ENCODE peak calls at places on chromosomes 12 and 14, in nine cellular contexts. One of them, this sample, is unnamed.

GRCh38 chr12:96238336-96239031 is 44.3 kb downstream of the ELK3 start:
- DNase-seq in lung: no peak
- DNase-seq in left ventricle myocardium inferior: peak; percentile 28
- DNase-seq in A549: no peak
- DNase-seq in heart left ventricle: peak; percentile 55
- DNase-seq in cardiac muscle cell: no peak
- DNase-seq in neural crest cell: no peak
- DNase-seq in fibroblast of the aortic adventitia: no peak
- DNase-seq in ovary: no peak
- DNase-seq in this sample: no peak

GRCh38 chr14:80959448-80960006 is 4.1 kb downstream of the TSHR start:
- DNase-seq in heart left ventricle: no peak
- DNase-seq in left ventricle myocardium inferior: no peak
- DNase-seq in lung: no peak
- DNase-seq in ovary: no peak
- DNase-seq in fibroblast of the aortic adventitia: no peak
- DNase-seq in cardiac muscle cell: no peak
- DNase-seq in neural crest cell: no peak
- DNase-seq in A549: no peak
- DNase-seq in this sample: peak; percentile 69

GRCh38 chr12:117724545-117724944 is 244.2 kb downstream of the KSR2 start:
- DNase-seq in fibroblast of the aortic adventitia: no peak
- DNase-seq in ovary: no peak
- DNase-seq in cardiac muscle cell: no peak
- DNase-seq in left ventricle myocardium inferior: no peak
- DNase-seq in heart left ventricle: no peak
- DNase-seq in lung: no peak
- DNase-seq in A549: no peak
- DNase-seq in neural crest cell: no peak
- DNase-seq in this sample: no peak

GRCh38 chr12:10718279-10718821 is 4.8 kb downstream of the YBX3 start:
- DNase-seq in ovary: no peak
- DNase-seq in A549: no peak
- DNase-seq in cardiac muscle cell: peak; percentile 68
- DNase-seq in heart left ventricle: no peak
- DNase-seq in left ventricle myocardium inferior: no peak
- DNase-seq in lung: no peak
- DNase-seq in fibroblast of the aortic adventitia: peak; percentile 68
- DNase-seq in neural crest cell: no peak
- DNase-seq in this sample: no peak

GRCh38 chr14:104856157-104856868 is 8.8 kb upstream of the CEP170B start:
- DNase-seq in A549: no peak
- DNase-seq in cardiac muscle cell: no peak
- DNase-seq in neural crest cell: no peak
- DNase-seq in lung: no peak
- DNase-seq in heart left ventricle: no peak
- DNase-seq in ovary: no peak
- DNase-seq in left ventricle myocardium inferior: no peak
- DNase-seq in fibroblast of the aortic adventitia: no peak
- DNase-seq in this sample: no peak

GRCh38 chr14:101361044-101361443 is 200.3 kb upstream of the DIO3 start:
- DNase-seq in neural crest cell: no peak
- DNase-seq in left ventricle myocardium inferior: no peak
- DNase-seq in heart left ventricle: no peak
- DNase-seq in fibroblast of the aortic adventitia: no peak
- DNase-seq in A549: no peak
- DNase-seq in lung: no peak
- DNase-seq in ovary: peak; percentile 44
- DNase-seq in cardiac muscle cell: no peak
- DNase-seq in this sample: no peak

GRCh38 chr12:125310461-125310860 is 245.2 kb downstream of the AACS start:
- DNase-seq in ovary: no peak
- DNase-seq in fibroblast of the aortic adventitia: no peak
- DNase-seq in A549: no peak
- DNase-seq in cardiac muscle cell: no peak
- DNase-seq in left ventricle myocardium inferior: no peak
- DNase-seq in heart left ventricle: no peak
- DNase-seq in lung: no peak
- DNase-seq in neural crest cell: no peak
- DNase-seq in this sample: no peak

GRCh38 chr12:57173089-57173488 is 25.7 kb upstream of the LRP1-AS start:
- DNase-seq in neural crest cell: peak; percentile 37
- DNase-seq in fibroblast of the aortic adventitia: no peak
- DNase-seq in left ventricle myocardium inferior: no peak
- DNase-seq in A549: peak; percentile 55
- DNase-seq in cardiac muscle cell: peak; percentile 28
- DNase-seq in lung: no peak
- DNase-seq in ovary: no peak
- DNase-seq in heart left ventricle: no peak
- DNase-seq in this sample: peak; percentile 68

GRCh38 chr14:22977684-22978486 is 4.5 kb downstream of the AJUBA start:
- DNase-seq in fibroblast of the aortic adventitia: peak; percentile 84
- DNase-seq in heart left ventricle: peak; percentile 65
- DNase-seq in A549: peak; percentile 80
- DNase-seq in ovary: peak; percentile 52
- DNase-seq in neural crest cell: peak; percentile 54
- DNase-seq in lung: peak; percentile 84
- DNase-seq in left ventricle myocardium inferior: peak; percentile 46
- DNase-seq in cardiac muscle cell: peak; percentile 89
- DNase-seq in this sample: no peak

GRCh38 chr12:122144885-122145284 is 29.1 kb downstream of the IL31 start:
- DNase-seq in lung: no peak
- DNase-seq in heart left ventricle: no peak
- DNase-seq in ovary: no peak
- DNase-seq in left ventricle myocardium inferior: no peak
- DNase-seq in fibroblast of the aortic adventitia: no peak
- DNase-seq in cardiac muscle cell: no peak
- DNase-seq in neural crest cell: no peak
- DNase-seq in A549: no peak
- DNase-seq in this sample: no peak

GRCh38 chr12:93894391-93895095 is 217.4 kb downstream of the CRADD start:
- DNase-seq in neural crest cell: no peak
- DNase-seq in ovary: peak; percentile 77
- DNase-seq in cardiac muscle cell: peak; percentile 86
- DNase-seq in left ventricle myocardium inferior: peak; percentile 88
- DNase-seq in A549: no peak
- DNase-seq in lung: peak; percentile 43
- DNase-seq in fibroblast of the aortic adventitia: peak; percentile 93
- DNase-seq in heart left ventricle: peak; percentile 93
- DNase-seq in this sample: no peak

GRCh38 chr12:122013136-122013535 is 8.5 kb upstream of the BCL7A start:
- DNase-seq in heart left ventricle: no peak
- DNase-seq in lung: no peak
- DNase-seq in A549: no peak
- DNase-seq in fibroblast of the aortic adventitia: no peak
- DNase-seq in ovary: no peak
- DNase-seq in left ventricle myocardium inferior: no peak
- DNase-seq in neural crest cell: no peak
- DNase-seq in cardiac muscle cell: no peak
- DNase-seq in this sample: no peak

GRCh38 chr12:82912406-82912805 is 225.7 kb downstream of the TMTC2 start:
- DNase-seq in cardiac muscle cell: peak; percentile 74
- DNase-seq in neural crest cell: no peak
- DNase-seq in A549: no peak
- DNase-seq in ovary: no peak
- DNase-seq in heart left ventricle: no peak
- DNase-seq in lung: no peak
- DNase-seq in left ventricle myocardium inferior: no peak
- DNase-seq in fibroblast of the aortic adventitia: peak; percentile 66
- DNase-seq in this sample: no peak

GRCh38 chr12:91273542-91273941 is 90.9 kb upstream of the DCN start:
- DNase-seq in fibroblast of the aortic adventitia: no peak
- DNase-seq in cardiac muscle cell: peak; percentile 16
- DNase-seq in neural crest cell: no peak
- DNase-seq in lung: no peak
- DNase-seq in A549: no peak
- DNase-seq in ovary: no peak
- DNase-seq in heart left ventricle: no peak
- DNase-seq in left ventricle myocardium inferior: no peak
- DNase-seq in this sample: no peak

GRCh38 chr12:113221997-113222729 is 899 bp downstream of the TPCN1 start:
- DNase-seq in left ventricle myocardium inferior: no peak
- DNase-seq in ovary: no peak
- DNase-seq in neural crest cell: no peak
- DNase-seq in fibroblast of the aortic adventitia: no peak
- DNase-seq in lung: no peak
- DNase-seq in heart left ventricle: no peak
- DNase-seq in A549: peak; percentile 18
- DNase-seq in cardiac muscle cell: no peak
- DNase-seq in this sample: no peak

GRCh38 chr14:84237881-84238280 is 1292.1 kb upstream of the FLRT2 start:
- DNase-seq in heart left ventricle: no peak
- DNase-seq in neural crest cell: no peak
- DNase-seq in cardiac muscle cell: peak; percentile 39
- DNase-seq in left ventricle myocardium inferior: no peak
- DNase-seq in fibroblast of the aortic adventitia: no peak
- DNase-seq in ovary: no peak
- DNase-seq in lung: no peak
- DNase-seq in A549: no peak
- DNase-seq in this sample: no peak

GRCh38 chr12:28742791-28743190 is 406.3 kb upstream of the FAR2 start:
- DNase-seq in left ventricle myocardium inferior: no peak
- DNase-seq in ovary: no peak
- DNase-seq in heart left ventricle: no peak
- DNase-seq in neural crest cell: no peak
- DNase-seq in A549: no peak
- DNase-seq in fibroblast of the aortic adventitia: no peak
- DNase-seq in lung: no peak
- DNase-seq in cardiac muscle cell: no peak
- DNase-seq in this sample: no peak

GRCh38 chr12:26195250-26195640 is at the start of gene SSPN:
- DNase-seq in left ventricle myocardium inferior: peak; percentile 73
- DNase-seq in heart left ventricle: peak; percentile 82
- DNase-seq in cardiac muscle cell: peak; percentile 86
- DNase-seq in A549: no peak
- DNase-seq in ovary: peak; percentile 77
- DNase-seq in lung: peak; percentile 74
- DNase-seq in neural crest cell: peak; percentile 66
- DNase-seq in fibroblast of the aortic adventitia: peak; percentile 63
- DNase-seq in this sample: peak; percentile 32

GRCh38 chr14:93115069-93115919 is 431 bp downstream of the ITPK1 start:
- DNase-seq in left ventricle myocardium inferior: peak; percentile 91
- DNase-seq in cardiac muscle cell: peak; percentile 92
- DNase-seq in lung: peak; percentile 82
- DNase-seq in A549: peak; percentile 70
- DNase-seq in fibroblast of the aortic adventitia: peak; percentile 76
- DNase-seq in neural crest cell: peak; percentile 71
- DNase-seq in ovary: peak; percentile 87
- DNase-seq in heart left ventricle: peak; percentile 92
- DNase-seq in this sample: peak; percentile 96

GRCh38 chr14:54902143-54902520 is 494 bp downstream of the GCH1 start:
- DNase-seq in lung: peak; percentile 68
- DNase-seq in cardiac muscle cell: peak; percentile 73
- DNase-seq in left ventricle myocardium inferior: peak; percentile 72
- DNase-seq in ovary: peak; percentile 69
- DNase-seq in neural crest cell: peak; percentile 46
- DNase-seq in fibroblast of the aortic adventitia: peak; percentile 56
- DNase-seq in heart left ventricle: peak; percentile 74
- DNase-seq in A549: peak; percentile 35
- DNase-seq in this sample: peak; percentile 72

GRCh38 chr12:8989425-8989824 is at the start of gene KLRG1:
- DNase-seq in cardiac muscle cell: no peak
- DNase-seq in A549: no peak
- DNase-seq in left ventricle myocardium inferior: no peak
- DNase-seq in neural crest cell: no peak
- DNase-seq in ovary: no peak
- DNase-seq in heart left ventricle: no peak
- DNase-seq in lung: no peak
- DNase-seq in fibroblast of the aortic adventitia: no peak
- DNase-seq in this sample: no peak

GRCh38 chr14:71328954-71329353 is 421.7 kb downstream of the PCNX1 start:
- DNase-seq in lung: no peak
- DNase-seq in cardiac muscle cell: no peak
- DNase-seq in fibroblast of the aortic adventitia: no peak
- DNase-seq in neural crest cell: no peak
- DNase-seq in heart left ventricle: no peak
- DNase-seq in A549: no peak
- DNase-seq in left ventricle myocardium inferior: no peak
- DNase-seq in ovary: no peak
- DNase-seq in this sample: no peak
- TF ChIP-seq CTCF in lung: no peak
- TF ChIP-seq CTCF in cardiac muscle cell: no peak
- TF ChIP-seq CTCF in fibroblast of the aortic adventitia: no peak
- TF ChIP-seq CTCF in neural crest cell: no peak
- TF ChIP-seq CTCF in heart left ventricle: no peak
- TF ChIP-seq CTCF in A549: no peak
- TF ChIP-seq CTCF in left ventricle myocardium inferior: no peak
- TF ChIP-seq CTCF in ovary: no peak
- TF ChIP-seq CTCF in this sample: no peak

GRCh38 chr12:45745861-45746277 is 16.4 kb downstream of the ARID2 start:
- DNase-seq in A549: no peak
- DNase-seq in left ventricle myocardium inferior: no peak
- DNase-seq in fibroblast of the aortic adventitia: peak; percentile 49
- DNase-seq in ovary: no peak
- DNase-seq in heart left ventricle: no peak
- DNase-seq in lung: no peak
- DNase-seq in neural crest cell: no peak
- DNase-seq in cardiac muscle cell: peak; percentile 53
- DNase-seq in this sample: peak; percentile 11
- TF ChIP-seq CTCF in A549: peak; percentile 44
- TF ChIP-seq CTCF in left ventricle myocardium inferior: peak; percentile 55
- TF ChIP-seq CTCF in fibroblast of the aortic adventitia: peak; percentile 40
- TF ChIP-seq CTCF in ovary: no peak
- TF ChIP-seq CTCF in heart left ventricle: peak; percentile 52
- TF ChIP-seq CTCF in lung: no peak
- TF ChIP-seq CTCF in neural crest cell: peak; percentile 58
- TF ChIP-seq CTCF in cardiac muscle cell: peak; percentile 34
- TF ChIP-seq CTCF in this sample: no peak

DNA sequence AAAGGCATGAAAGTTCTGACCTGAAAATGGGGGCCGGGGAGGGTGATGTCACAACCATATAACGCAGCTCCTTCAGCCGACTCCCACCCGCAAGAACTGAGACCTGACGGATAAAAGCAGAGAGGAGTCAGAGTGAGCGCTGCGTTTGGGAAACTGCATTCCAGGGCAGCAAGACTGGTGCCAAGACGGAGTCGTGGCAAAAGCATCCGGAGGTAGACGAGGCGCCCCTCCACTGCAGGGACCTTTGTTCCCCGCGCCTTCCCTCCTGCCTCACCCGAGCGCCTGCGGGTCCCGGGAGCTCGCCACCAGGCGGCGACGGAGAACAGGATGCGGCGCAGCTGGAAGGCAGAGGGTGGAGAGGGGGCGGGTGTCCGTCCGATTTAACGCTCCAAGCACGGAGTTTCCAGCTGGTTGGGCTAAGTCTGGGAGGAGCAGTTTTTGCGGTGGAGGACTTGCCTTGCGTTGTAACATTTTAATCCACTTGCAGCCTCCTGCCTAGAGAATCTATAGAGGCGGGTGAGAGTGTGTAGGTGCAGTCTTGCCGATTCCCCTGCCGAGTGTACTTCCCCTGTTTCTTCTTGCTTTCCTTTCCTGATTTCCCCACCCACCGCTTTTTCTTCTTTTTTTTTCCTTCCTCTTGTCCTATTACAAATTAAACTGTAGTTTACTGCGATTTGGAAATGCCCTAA is 1.2 kb upstream of the CPNE8 start:
- DNase-seq in cardiac muscle cell: peak; percentile 93
- DNase-seq in lung: peak; percentile 86
- DNase-seq in neural crest cell: peak; percentile 85
- DNase-seq in fibroblast of the aortic adventitia: peak; percentile 89
- DNase-seq in left ventricle myocardium inferior: peak; percentile 89
- DNase-seq in A549: peak; percentile 78
- DNase-seq in ovary: peak; percentile 90
- DNase-seq in heart left ventricle: peak; percentile 92
- DNase-seq in this sample: peak; percentile 75
- TF ChIP-seq CTCF in cardiac muscle cell: peak; percentile 97
- TF ChIP-seq CTCF in lung: peak; percentile 62
- TF ChIP-seq CTCF in neural crest cell: peak; percentile 88
- TF ChIP-seq CTCF in fibroblast of the aortic adventitia: peak; percentile 96
- TF ChIP-seq CTCF in left ventricle myocardium inferior: peak; percentile 94
- TF ChIP-seq CTCF in A549: peak; percentile 83
- TF ChIP-seq CTCF in ovary: peak; percentile 95
- TF ChIP-seq CTCF in heart left ventricle: peak; percentile 94
- TF ChIP-seq CTCF in this sample: peak; percentile 90

GRCh38 chr14:73723799-73724621 is 9.8 kb upstream of the PNMA1 start:
- DNase-seq in lung: peak; percentile 78
- DNase-seq in heart left ventricle: peak; percentile 84
- DNase-seq in A549: peak; percentile 74
- DNase-seq in cardiac muscle cell: peak; percentile 99
- DNase-seq in fibroblast of the aortic adventitia: peak; percentile 100
- DNase-seq in ovary: peak; percentile 88
- DNase-seq in neural crest cell: no peak
- DNase-seq in left ventricle myocardium inferior: peak; percentile 70
- DNase-seq in this sample: no peak
- TF ChIP-seq CTCF in lung: no peak
- TF ChIP-seq CTCF in heart left ventricle: peak; percentile 19
- TF ChIP-seq CTCF in A549: peak; percentile 23
- TF ChIP-seq CTCF in cardiac muscle cell: no peak
- TF ChIP-seq CTCF in fibroblast of the aortic adventitia: peak; percentile 27
- TF ChIP-seq CTCF in ovary: peak; percentile 61
- TF ChIP-seq CTCF in neural crest cell: no peak
- TF ChIP-seq CTCF in left ventricle myocardium inferior: peak; percentile 38
- TF ChIP-seq CTCF in this sample: no peak